ENCODE peak calls at places on chromosomes 16 and 17, in six cellular contexts. U, I, O, H, W and K are unnamed samples.

GRCh38 chr16:4358831-4359561 is 7.9 kb upstream of the PAM16 start:
- DNase-seq in U (no peak), I (peak; percentile 84), O (no peak), H (peak; percentile 65), W (peak; percentile 69), K (peak; percentile 54)

GRCh38 chr16:85592700-85593502 is 20.2 kb upstream of the GSE1 start:
- DNase-seq in U (peak; percentile 47), I (no peak), O (no peak), H (no peak), W (no peak), K (peak; percentile 33)

GRCh38 chr17:20922128-20922670 is 120.6 kb downstream of the USP22 start:
- DNase-seq in U (peak; percentile 39), I (no peak), O (peak; percentile 35), H (no peak), W (no peak), K (peak; percentile 40)

GRCh38 chr17:59829217-59830006 is 63.3 kb downstream of the TUBD1 start:
- DNase-seq in U (peak; percentile 98), I (no peak), O (peak; percentile 98), H (no peak), W (no peak), K (peak; percentile 99)

GRCh38 chr17:39939588-39940419 is 12.3 kb downstream of the LRRC3C start:
- DNase-seq in U (peak; percentile 89), I (peak; percentile 49), O (peak; percentile 79), H (peak; percentile 34), W (no peak), K (peak; percentile 69)

GRCh38 chr17:68322630-68323029 is 31.3 kb downstream of the ARSG start:
- DNase-seq in U (no peak), I (no peak), O (no peak), H (no peak), W (no peak), K (no peak)

GRCh38 chr16:73572135-73572534 is 524.2 kb upstream of the ZFHX3 start:
- DNase-seq in U (peak; percentile 1), I (peak; percentile 57), O (no peak), H (no peak), W (peak; percentile 68), K (no peak)

GRCh38 chr17:79752175-79752574 is 21.4 kb downstream of the ENPP7 start:
- DNase-seq in U (no peak), I (no peak), O (no peak), H (no peak), W (no peak), K (no peak)

GRCh38 chr16:50467943-50468748 is 80.0 kb upstream of the NKD1 start:
- DNase-seq in U (no peak), I (peak; percentile 69), O (no peak), H (no peak), W (no peak), K (no peak)

GRCh38 chr16:21957687-21958346 is 4.7 kb downstream of the UQCRC2 start:
- DNase-seq in U (no peak), I (no peak), O (no peak), H (no peak), W (no peak), K (no peak)

GRCh38 chr16:84561291-84561690 is 56.6 kb downstream of the COTL1 start:
- DNase-seq in U (no peak), I (no peak), O (no peak), H (no peak), W (no peak), K (no peak)

GRCh38 chr16:77330332-77331043 is 104.3 kb downstream of the ADAMTS18 start:
- DNase-seq in U (no peak), I (no peak), O (no peak), H (no peak), W (no peak), K (peak; percentile 34)

GRCh38 chr16:15699819-15700218 is 49.8 kb downstream of the NDE1 start:
- DNase-seq in U (no peak), I (no peak), O (no peak), H (no peak), W (no peak), K (no peak)

GRCh38 chr17:40516581-40517285 is 15.3 kb upstream of the TNS4 start:
- DNase-seq in U (peak; percentile 35), I (no peak), O (no peak), H (peak; percentile 73), W (no peak), K (no peak)

GRCh38 chr17:45170976-45171337 is 9.3 kb downstream of the HEXIM2 start:
- DNase-seq in U (peak; percentile 94), I (peak; percentile 43), O (no peak), H (no peak), W (peak; percentile 64), K (peak; percentile 93)

GRCh38 chr16:88370365-88370764 is 12.4 kb upstream of the ZNF469 start:
- DNase-seq in U (no peak), I (no peak), O (no peak), H (no peak), W (no peak), K (no peak)

GRCh38 chr17:47959825-47960655 is 2.4 kb upstream of the PRR15L start:
- DNase-seq in U (no peak), I (no peak), O (no peak), H (no peak), W (no peak), K (no peak)

GRCh38 chr17:79862771-79863440 is 23.7 kb upstream of the CBX4 start:
- DNase-seq in U (no peak), I (no peak), O (no peak), H (no peak), W (no peak), K (no peak)

GRCh38 chr16:69393898-69394849 is 8.4 kb upstream of the TERF2 start:
- DNase-seq in U (no peak), I (no peak), O (no peak), H (no peak), W (no peak), K (no peak)

GRCh38 chr16:69395859-69396186 is 10.0 kb upstream of the TERF2 start:
- DNase-seq in U (no peak), I (no peak), O (no peak), H (no peak), W (no peak), K (no peak)

GRCh38 chr16:69397821-69398521 is 12.2 kb upstream of the TERF2 start:
- DNase-seq in U (peak; percentile 82), I (peak; percentile 68), O (no peak), H (no peak), W (no peak), K (peak; percentile 85)

GRCh38 chr16:69399361-69399760 is 13.6 kb upstream of the TERF2 start:
- DNase-seq in U (peak; percentile 48), I (no peak), O (no peak), H (no peak), W (no peak), K (no peak)

DNA sequence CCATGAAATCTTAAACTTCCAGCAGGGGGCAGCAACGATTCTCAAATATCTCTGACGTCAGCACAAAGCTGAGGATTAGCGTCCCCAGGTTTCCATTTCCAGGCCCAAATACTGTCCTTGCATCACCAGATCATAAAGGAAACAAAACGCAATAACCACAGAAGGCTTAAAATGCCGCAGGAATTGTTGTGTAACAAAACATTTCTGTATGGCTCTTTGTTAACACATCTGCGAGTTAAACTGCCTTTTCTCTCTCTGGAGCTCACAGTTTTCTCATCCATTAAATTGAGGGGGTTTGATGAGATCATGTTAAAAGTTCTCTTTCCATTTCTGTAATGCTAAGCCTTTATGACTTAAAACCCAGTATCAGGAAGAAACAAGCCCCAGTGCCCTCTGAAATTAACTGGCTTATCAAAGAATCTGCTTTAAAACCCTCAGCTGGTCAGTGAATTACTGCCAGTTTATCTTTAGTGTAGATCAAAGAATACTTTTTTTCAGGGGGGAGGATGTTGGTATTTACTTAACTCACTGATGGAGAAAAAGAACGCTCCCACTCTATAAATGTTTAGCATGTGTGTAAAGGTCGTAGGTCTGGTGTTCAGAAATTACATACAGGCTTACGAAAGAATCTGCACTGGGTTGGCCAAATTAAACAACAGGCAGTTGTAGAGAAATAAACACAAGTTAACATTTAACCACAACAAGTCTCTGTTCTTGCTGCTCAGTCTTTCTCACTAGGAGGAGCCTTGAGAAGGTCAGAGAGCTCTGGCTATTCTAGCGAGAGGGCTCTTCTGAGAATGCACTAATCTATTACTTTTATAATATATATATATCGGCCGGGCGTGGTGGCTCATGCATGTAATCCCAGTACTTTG is 10.6 kb upstream of the TERF2 start:
- DNase-seq in U (peak; percentile 97), I (peak; percentile 83), O (peak; percentile 90), H (peak; percentile 72), W (peak; percentile 81), K (peak; percentile 97)
- H3K4me3 ChIP-seq in U (no peak overlapping the region), I (no peak overlapping the region), O (no peak overlapping the region), H (peak overlapping the region; percentile 30), W (no peak overlapping the region), K (peak overlapping the region; percentile 7)

GRCh38 chr17:28473542-28473941 is at the start of gene SLC13A2:
- DNase-seq in U (no peak), I (no peak), O (no peak), H (no peak), W (no peak), K (no peak)
- TF ChIP-seq CTCF in U (no peak), I (no peak), O (no peak), H (peak; percentile 8), W (no peak), K (no peak)

DNA sequence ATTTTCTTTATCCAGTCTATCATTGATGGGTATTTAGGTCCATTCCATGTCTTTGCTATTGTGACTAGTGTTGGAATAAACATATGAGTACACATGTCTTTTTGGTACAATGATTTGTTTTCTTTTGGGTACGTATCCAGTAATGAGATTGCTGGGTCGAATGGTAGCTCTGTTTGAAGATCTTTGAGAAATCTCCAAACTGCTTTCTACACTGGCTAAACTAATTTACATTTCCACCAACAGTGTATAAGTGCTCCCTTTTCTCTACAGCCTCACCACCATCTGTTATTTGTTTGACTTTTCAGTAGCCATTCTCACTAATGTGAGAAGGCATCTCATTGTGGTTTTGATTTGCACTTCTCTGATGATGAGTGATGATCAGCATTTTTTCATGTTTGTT is 103.7 kb downstream of the GOSR1 start:
- DNase-seq in U (peak; percentile 73), I (no peak), O (no peak), H (no peak), W (no peak), K (no peak)
- H3K4me3 ChIP-seq in U (no peak overlapping the region), I (no peak overlapping the region), O (no peak overlapping the region), H (no peak overlapping the region), W (no peak overlapping the region), K (no peak overlapping the region)

GRCh38 chr16:26457061-26457460 is 609.7 kb upstream of the C16orf82 start:
- DNase-seq in U (no peak), I (no peak), O (no peak), H (no peak), W (no peak), K (no peak)

GRCh38 chr16:26456074-26456473 is 610.7 kb upstream of the C16orf82 start:
- DNase-seq in U (no peak), I (no peak), O (no peak), H (no peak), W (no peak), K (no peak)

GRCh38 chr16:26454102-26454501 is 612.6 kb upstream of the C16orf82 start:
- DNase-seq in U (no peak), I (no peak), O (no peak), H (no peak), W (no peak), K (peak; percentile 5)

GRCh38 chr16:26457896-26458295 is 608.8 kb upstream of the C16orf82 start:
- DNase-seq in U (no peak), I (no peak), O (no peak), H (no peak), W (no peak), K (no peak)

DNA sequence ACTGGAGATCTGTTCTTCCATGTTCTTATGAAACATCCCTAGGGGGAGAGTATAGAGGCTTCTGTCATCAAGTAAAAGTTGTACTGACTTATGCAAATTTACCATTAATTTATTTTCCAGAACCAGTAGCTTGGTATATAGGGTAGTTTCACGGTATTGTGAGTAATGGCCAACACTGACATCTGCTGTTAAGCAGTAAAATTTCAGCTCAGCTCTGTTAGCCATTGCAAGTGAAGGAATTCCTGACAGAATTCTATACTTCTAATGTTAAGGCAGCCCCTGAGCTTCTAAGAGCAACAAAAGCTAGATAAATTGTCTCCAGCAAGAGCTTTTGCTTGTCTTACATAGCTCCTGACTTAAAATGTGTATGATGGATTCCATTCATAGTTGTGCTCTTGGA is 613.5 kb upstream of the C16orf82 start:
- DNase-seq in U (no peak), I (no peak), O (no peak), H (no peak), W (no peak), K (no peak)
- TF ChIP-seq CTCF in U (no peak), I (no peak), O (no peak), H (no peak), W (no peak), K (no peak)